ENCODE peak calls at places on chromosome 1, in four cellular contexts. H, P, G and Y are unnamed samples.

GRCh38 chr1:223674119-223674890 is 8.8 kb upstream of the CAPN8 start:
- DNase-seq in H (no peak), G (no peak), P (no peak), Y (no peak)

GRCh38 chr1:86823821-86824500 is 90.0 kb downstream of the SELENOF start:
- DNase-seq in H (no peak), G (no peak), P (no peak), Y (no peak)

GRCh38 chr1:74504125-74505065 is 8.0 kb downstream of the LRRC53 start:
- DNase-seq in P (peak), H (no peak), G (peak), Y (no peak)

GRCh38 chr1:144101397-144102050 is 129.7 kb upstream of the FAM72C start:
- DNase-seq in P (peak), G (peak), H (peak), Y (peak)

GRCh38 chr1:18908911-18909771 is 6.8 kb upstream of the ALDH4A1 start:
- DNase-seq in P (no peak), G (no peak), H (no peak), Y (no peak)

GRCh38 chr1:147494998-147495580 is 46.2 kb upstream of the BCL9 start:
- DNase-seq in G (peak), H (peak), P (peak), Y (peak)

GRCh38 chr1:170483041-170483440 is 48.9 kb upstream of the GORAB start:
- DNase-seq in G (no peak), H (no peak), P (no peak), Y (no peak)

GRCh38 chr1:179825798-179826460 is 51.7 kb downstream of the TOR1AIP2 start:
- DNase-seq in P (no peak), H (peak), G (no peak), Y (no peak)

GRCh38 chr1:6599141-6599975 is 3.3 kb downstream of the KLHL21 start:
- DNase-seq in P (no peak), H (no peak), G (peak), Y (no peak)

GRCh38 chr1:109279615-109280278 is 3.2 kb downstream of the PSRC1 start:
- DNase-seq in G (no peak), P (no peak), H (no peak), Y (no peak)

GRCh38 chr1:243254233-243254926 is 701 bp downstream of the CEP170 start:
- DNase-seq in H (peak), G (peak), P (peak), Y (peak)

GRCh38 chr1:64133036-64133435 is 70.4 kb upstream of the UBE2U start:
- DNase-seq in P (no peak), G (peak), H (no peak), Y (no peak)

GRCh38 chr1:237146247-237146646 is 104.3 kb downstream of the RYR2 start:
- DNase-seq in G (peak), H (no peak), P (no peak), Y (no peak)

GRCh38 chr1:181768930-181769280 is 285.6 kb downstream of the CACNA1E start:
- DNase-seq in H (no peak), P (no peak), G (no peak), Y (no peak)

GRCh38 chr1:233614173-233614742 is 352 bp downstream of the KCNK1 start:
- DNase-seq in P (peak), H (peak), G (peak), Y (no peak)

GRCh38 chr1:27597036-27597435 is 6.9 kb downstream of the AHDC1 start:
- DNase-seq in P (no peak), H (no peak), G (no peak), Y (no peak)
- H3K27ac ChIP-seq in P (no peak), H (peak), G (no peak), Y (no peak)

GRCh38 chr1:159828916-159829634 is 2.4 kb downstream of the SLAMF8 start:
- DNase-seq in H (peak), G (peak), P (peak), Y (peak)
- TF ChIP-seq CTCF in H (peak), G (peak), P (peak), Y (peak)

GRCh38 chr1:199020904-199021303 is 382.1 kb downstream of the PTPRC start:
- DNase-seq in H (no peak), G (no peak), P (no peak), Y (no peak)
- H3K4me3 ChIP-seq in H (no peak), G (no peak), P (no peak), Y (no peak)

DNA sequence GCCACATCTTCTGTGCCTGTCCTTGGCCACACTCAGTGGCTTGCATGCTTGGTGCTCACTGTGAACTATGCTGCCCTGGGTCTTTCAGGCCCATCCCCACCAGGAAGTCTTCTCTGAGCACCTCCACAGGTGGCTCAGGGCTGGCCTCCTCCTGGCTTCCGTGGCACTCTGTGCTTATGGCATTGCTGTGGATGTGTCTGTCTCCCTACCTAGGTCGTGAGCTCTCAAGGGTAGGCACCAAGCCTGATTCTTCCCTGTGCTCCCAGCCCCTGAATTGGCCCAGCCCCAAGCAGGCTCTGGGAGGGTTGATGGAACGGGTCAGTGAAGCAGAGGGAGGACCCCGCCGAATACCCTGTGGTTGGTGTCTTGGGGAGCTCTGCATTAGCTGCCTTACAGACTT is 197.7 kb upstream of the EDN2 start:
- DNase-seq in P (no peak), H (no peak), G (no peak), Y (no peak)
- H3K27ac ChIP-seq in P (no peak), H (no peak), G (no peak), Y (no peak)

DNA sequence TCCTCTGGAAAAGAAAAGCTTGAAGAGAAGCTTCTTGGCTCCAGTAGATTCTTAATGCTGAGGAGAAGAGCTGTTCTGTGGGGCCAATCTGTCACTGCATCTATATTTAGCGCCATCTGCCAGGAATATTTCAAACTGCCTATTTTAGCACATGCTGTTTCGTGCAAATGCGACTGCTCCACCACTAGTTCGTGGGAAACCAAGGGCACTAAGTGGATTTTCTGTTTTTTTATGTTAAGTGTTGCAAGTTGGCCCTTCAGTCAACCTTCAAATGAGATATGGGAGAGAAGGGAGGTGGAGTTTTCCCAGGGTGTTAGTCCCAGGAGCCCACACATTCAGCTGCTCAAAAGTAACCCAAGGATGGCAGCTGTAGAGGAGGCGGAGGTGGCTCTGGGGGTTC is 91.9 kb downstream of the TSEN15 start:
- DNase-seq in P (no peak), H (no peak), G (no peak), Y (no peak)
- TF ChIP-seq CTCF in P (no peak), H (peak), G (no peak), Y (no peak)

DNA sequence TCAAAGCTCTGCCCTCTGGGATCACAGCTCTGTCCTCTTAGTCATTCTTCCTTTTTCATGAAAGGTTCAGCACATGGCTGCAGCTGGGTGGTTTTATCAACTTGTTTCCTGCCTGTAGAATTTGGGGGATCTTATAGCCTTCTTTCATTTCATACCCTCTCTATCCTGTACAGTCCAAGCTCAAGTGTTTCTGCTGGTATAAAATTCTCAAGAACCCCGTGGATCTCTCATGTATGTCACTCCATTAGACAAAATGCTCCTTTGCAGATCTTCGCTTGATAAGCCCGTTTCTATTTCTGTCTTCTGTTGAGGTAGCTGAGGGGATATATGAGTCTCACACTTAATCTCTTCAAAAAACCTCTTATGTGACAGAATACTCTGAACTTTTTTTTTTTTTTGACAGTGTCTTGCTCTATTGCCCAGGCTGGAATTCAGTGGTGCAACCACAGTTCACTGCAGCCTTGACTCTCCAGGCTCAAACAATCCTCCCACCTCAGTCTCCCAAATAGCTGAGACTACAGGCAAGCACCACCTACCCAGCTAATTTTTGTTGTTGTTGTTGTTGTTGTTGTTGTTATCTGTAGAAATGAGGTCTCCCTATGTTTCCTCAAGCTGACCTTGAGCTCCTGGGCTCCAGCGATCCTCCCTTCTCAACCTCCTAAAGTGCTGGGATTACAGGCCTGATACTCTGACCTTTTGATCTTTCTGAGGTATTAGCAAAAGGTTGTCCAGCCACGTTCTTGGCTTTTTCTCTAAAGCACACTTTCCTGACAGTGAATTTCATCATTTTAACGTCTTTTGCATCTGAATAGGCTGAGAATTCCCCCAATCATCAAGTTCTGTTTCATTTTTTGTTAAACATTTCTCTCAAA is 24.7 kb upstream of the COL9A2 start:
- DNase-seq in G (no peak), H (no peak), P (no peak), Y (no peak)
- H3K4me3 ChIP-seq in G (no peak), H (no peak), P (no peak), Y (no peak)

GRCh38 chr1:245957446-245957845 is 549.6 kb downstream of the SMYD3 start:
- DNase-seq in H (no peak), P (no peak), G (no peak), Y (no peak)

GRCh38 chr1:245948786-245949185 is 558.3 kb downstream of the SMYD3 start:
- DNase-seq in G (no peak), P (no peak), H (no peak), Y (no peak)

GRCh38 chr1:245956225-245956624 is 550.9 kb downstream of the SMYD3 start:
- DNase-seq in H (no peak), G (no peak), P (no peak), Y (no peak)

GRCh38 chr1:245953876-245954660 is 553.0 kb downstream of the SMYD3 start:
- DNase-seq in P (no peak), H (no peak), G (no peak), Y (no peak)

DNA sequence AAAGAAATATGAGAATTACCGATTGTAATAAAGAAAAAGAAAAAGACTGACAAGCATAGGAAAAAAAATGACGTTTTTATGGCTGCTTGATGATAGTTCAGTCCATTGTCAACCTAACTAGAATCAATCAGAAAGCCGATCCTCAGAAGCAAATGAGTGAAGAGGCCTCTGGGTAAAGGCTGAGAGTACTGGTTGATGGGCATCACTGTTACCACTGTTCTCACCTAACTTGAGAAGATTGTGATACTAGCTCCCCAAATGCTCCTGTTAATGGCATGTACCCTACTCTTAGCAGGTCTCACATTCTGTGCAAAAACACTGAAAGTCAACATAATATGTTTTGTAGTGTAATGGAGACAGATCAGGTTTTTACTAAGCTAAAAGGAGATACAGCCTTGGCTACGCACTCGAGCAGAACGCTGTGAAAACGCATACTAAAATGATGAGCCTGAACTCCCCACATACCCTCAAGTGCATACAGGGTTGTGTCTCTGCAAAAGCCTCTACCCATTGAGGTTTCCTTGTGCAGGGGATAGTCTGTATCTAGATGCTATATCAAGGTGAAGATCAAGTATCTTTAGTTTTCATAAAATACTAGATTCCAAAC is 554.6 kb downstream of the SMYD3 start:
- DNase-seq in G (no peak), P (no peak), H (no peak), Y (no peak)
- H3K27ac ChIP-seq in G (no peak), P (no peak), H (no peak), Y (no peak)

GRCh38 chr1:32831878-32832277 is 14.4 kb downstream of the S100PBP start:
- DNase-seq in H (no peak), P (no peak), G (no peak), Y (no peak)

GRCh38 chr1:32825181-32825580 is 7.7 kb downstream of the S100PBP start:
- DNase-seq in H (no peak), G (no peak), P (no peak), Y (no peak)

GRCh38 chr1:32830092-32830852 is 12.8 kb downstream of the S100PBP start:
- DNase-seq in H (no peak), P (no peak), G (no peak), Y (no peak)

DNA sequence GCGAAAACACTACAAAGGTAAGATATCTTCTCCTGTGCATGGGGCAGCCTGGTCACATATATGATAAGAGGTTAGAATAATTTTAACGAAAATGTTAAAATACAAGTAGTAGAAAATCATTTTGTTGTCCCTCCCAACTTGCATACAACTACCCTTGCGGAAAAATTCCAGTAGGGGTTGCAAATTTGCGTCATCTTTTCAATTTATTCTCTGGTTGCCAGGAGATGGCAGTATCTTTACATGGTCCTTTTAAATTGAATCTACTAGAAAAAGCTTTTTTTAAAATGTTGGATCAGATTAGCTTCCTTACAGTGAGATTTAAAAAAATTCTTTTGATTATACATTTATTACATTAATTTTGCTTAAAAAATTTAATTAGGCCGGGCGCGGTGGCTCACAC is 10.9 kb downstream of the S100PBP start:
- DNase-seq in H (no peak), G (no peak), P (no peak), Y (no peak)
- TF ChIP-seq CTCF in H (peak), G (peak), P (no peak), Y (no peak)

GRCh38 chr1:8523641-8524206 is 205.8 kb downstream of the SLC45A1 start:
- DNase-seq in P (no peak), H (no peak), G (no peak), Y (no peak)
- H3K4me3 ChIP-seq in P (no peak), H (no peak), G (no peak), Y (no peak)

GRCh38 chr1:167507719-167508118 is 10.6 kb downstream of the CD247 start:
- DNase-seq in G (no peak), H (no peak), P (no peak), Y (no peak)
- H3K27ac ChIP-seq in G (no peak), H (no peak), P (no peak), Y (no peak)